ENCODE peak calls at places on chromosomes 1 and 21, in eight cellular contexts. D is A673, U is K562, Z is endothelial cell of umbilical vein, M is neural progenitor cell, L is H9, S is pancreas, P is heart left ventricle. X is an unnamed sample.
A peak's percentile ranks its signal among the peaks of the same experiment; 100 is the strongest.

GRCh38 chr21:20334585-20334984 is 663.6 kb upstream of the NCAM2 start:
- DNase-seq in P (no peak), M (no peak), L (no peak), S (no peak), U (no peak), Z (no peak), D (no peak), X (no peak)

GRCh38 chr1:94883688-94884087 is 43.2 kb downstream of the CNN3 start:
- DNase-seq in L (no peak), U (no peak), S (no peak), P (no peak), Z (peak; percentile 45), M (no peak), D (no peak), X (no peak)

GRCh38 chr1:39995973-39996393 is 41.0 kb downstream of the MFSD2A start:
- DNase-seq in Z (no peak), S (no peak), D (no peak), L (no peak), M (no peak), P (no peak), U (no peak), X (no peak)

GRCh38 chr1:86138746-86139145 is 17.8 kb downstream of the COL24A1 start:
- DNase-seq in L (no peak), U (no peak), Z (no peak), S (no peak), M (no peak), P (no peak), D (no peak), X (no peak)

GRCh38 chr1:245605480-245606156 is 450.8 kb downstream of the KIF26B start:
- DNase-seq in L (peak; percentile 27), S (no peak), Z (no peak), U (no peak), D (peak; percentile 11), M (no peak), P (peak; percentile 56), X (no peak)

GRCh38 chr1:54540891-54541290 is 7.1 kb upstream of the ACOT11 start:
- DNase-seq in M (no peak), P (no peak), S (no peak), Z (no peak), D (peak; percentile 32), U (no peak), L (no peak), X (no peak)

GRCh38 chr1:29708381-29708780 is 472.1 kb downstream of the PTPRU start:
- DNase-seq in Z (peak; percentile 46), U (no peak), P (no peak), L (no peak), S (no peak), D (peak; percentile 58), M (no peak), X (no peak)

GRCh38 chr1:173342766-173343165 is 134.4 kb upstream of the PRDX6 start:
- DNase-seq in Z (no peak), S (no peak), M (no peak), L (no peak), U (no peak), P (no peak), D (no peak), X (no peak)

GRCh38 chr21:36749935-36750578 is 51.1 kb downstream of the SIM2 start:
- DNase-seq in S (no peak), L (peak; percentile 87), Z (no peak), U (no peak), M (peak; percentile 96), P (no peak), D (peak; percentile 46), X (no peak)

GRCh38 chr1:229844675-229845074 is 218.6 kb downstream of the URB2 start:
- DNase-seq in L (no peak), Z (no peak), U (no peak), M (no peak), S (no peak), P (no peak), D (no peak), X (no peak)

GRCh38 chr1:24418898-24419628 is 3.5 kb downstream of the NIPAL3 start:
- DNase-seq in D (peak; percentile 92), S (peak; percentile 33), L (peak; percentile 52), M (no peak), Z (no peak), P (no peak), U (peak; percentile 72), X (no peak)

GRCh38 chr1:1451696-1452364 is 2.3 kb downstream of the ATAD3C start:
- DNase-seq in M (no peak), U (no peak), P (no peak), S (no peak), Z (no peak), L (no peak), D (no peak), X (no peak)

GRCh38 chr1:238023137-238023536 is 132.4 kb upstream of the ZP4 start:
- DNase-seq in L (no peak), Z (no peak), D (no peak), M (no peak), U (no peak), S (no peak), P (no peak), X (no peak)

GRCh38 chr1:189779034-189779433 is 698.6 kb downstream of the BRINP3 start:
- DNase-seq in D (no peak), S (no peak), U (no peak), P (no peak), M (no peak), Z (no peak), L (no peak), X (no peak)

GRCh38 chr1:214050513-214051401 is 63.0 kb downstream of the PROX1 start:
- DNase-seq in U (no peak), D (no peak), S (no peak), L (no peak), M (no peak), Z (no peak), P (no peak), X (no peak)

GRCh38 chr21:44785620-44786344 is 15.8 kb downstream of the UBE2G2 start:
- DNase-seq in U (no peak), L (no peak), Z (no peak), P (no peak), D (peak; percentile 41), S (no peak), M (no peak), X (no peak)

DNA sequence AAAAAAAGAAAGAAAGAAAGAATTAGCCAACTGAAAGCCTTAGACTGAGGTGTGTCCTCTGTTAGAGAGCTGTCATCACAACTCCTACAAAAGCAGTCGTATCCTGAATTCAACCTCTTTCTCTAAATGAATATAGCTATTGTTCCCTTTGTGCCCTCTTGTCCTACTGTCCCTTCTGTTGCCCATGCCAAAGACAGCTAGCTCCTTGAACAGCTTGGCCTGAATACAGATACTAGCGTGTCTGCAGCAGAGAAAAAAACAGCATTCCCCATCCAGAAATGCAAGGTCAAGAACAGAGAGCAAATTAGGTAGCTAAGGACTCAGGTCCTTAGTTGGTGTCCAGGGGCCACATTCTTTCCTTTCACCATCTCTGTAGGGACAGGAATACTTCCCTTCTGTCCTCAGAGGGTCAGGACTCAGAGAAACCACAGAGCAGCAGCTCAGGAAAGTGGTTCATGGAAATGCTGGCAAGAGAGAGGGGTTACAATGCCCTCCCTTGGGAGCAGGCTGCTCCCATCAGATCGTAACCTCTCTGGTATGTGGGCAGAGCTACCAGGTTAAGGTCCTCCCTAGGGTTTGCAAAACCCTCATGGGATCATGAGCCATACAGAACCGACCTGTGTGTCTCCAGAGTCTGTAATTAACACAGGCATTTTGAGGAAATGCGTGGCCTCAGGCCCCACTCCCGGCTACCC is 1.8 kb upstream of the ZBTB48 start:
- DNase-seq in U (no peak), L (no peak), M (no peak), Z (no peak), S (no peak), D (no peak), P (no peak), X (no peak)
- H3K27ac ChIP-seq in U (no peak overlapping the region), L (no peak overlapping the region), M (no peak overlapping the region), Z (no peak overlapping the region), S (no peak overlapping the region), D (no peak overlapping the region), P (no peak overlapping the region), X (no peak overlapping the region)

DNA sequence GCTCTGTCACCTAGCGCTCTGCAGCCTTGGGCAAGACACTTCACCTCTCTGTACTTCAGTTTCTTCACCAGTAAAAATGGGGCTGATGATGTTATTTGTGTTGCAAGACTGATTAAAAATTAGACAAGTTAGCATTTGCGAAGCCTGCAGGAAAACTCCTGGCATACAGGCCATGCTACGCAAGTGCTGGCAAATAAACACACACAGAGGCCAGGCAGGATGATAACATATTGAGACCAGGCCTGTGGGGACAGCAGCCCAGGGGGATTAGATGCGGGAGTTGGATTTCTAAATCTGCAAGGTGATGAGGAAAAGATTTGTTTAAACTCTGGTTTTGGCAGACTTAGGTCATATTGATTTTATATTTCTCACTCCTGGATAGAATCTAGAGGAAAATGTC is 532.4 kb downstream of the NPHP4 start:
- DNase-seq in L (no peak), M (no peak), D (no peak), U (no peak), P (no peak), Z (no peak), S (no peak), X (no peak)
- H3K9me3 ChIP-seq in L (no peaks in the 10 kb centered on the region), M (no peaks in the 10 kb centered on the region), D (no peaks in the 10 kb centered on the region), U (no peaks in the 10 kb centered on the region), P (peaks cover 13% of the 10 kb centered on the region), Z (peaks cover 5% of the 10 kb centered on the region), S (no peaks in the 10 kb centered on the region), X (no peaks in the 10 kb centered on the region)

GRCh38 chr1:182909578-182909977 is 43.4 kb downstream of the SHCBP1L start:
- DNase-seq in L (no peak), D (no peak), M (no peak), Z (no peak), P (no peak), U (no peak), S (no peak), X (no peak)

GRCh38 chr1:182913401-182913800 is 39.6 kb downstream of the SHCBP1L start:
- DNase-seq in S (no peak), P (no peak), M (no peak), Z (no peak), D (no peak), U (no peak), L (no peak), X (no peak)

GRCh38 chr1:182905321-182905720 is 47.6 kb downstream of the SHCBP1L start:
- DNase-seq in L (no peak), Z (no peak), D (no peak), U (no peak), P (no peak), S (no peak), M (no peak), X (no peak)

GRCh38 chr1:182910143-182910542 is 42.8 kb downstream of the SHCBP1L start:
- DNase-seq in Z (no peak), S (no peak), M (no peak), U (no peak), L (peak; percentile 65), P (no peak), D (no peak), X (no peak)
- TF ChIP-seq CTCF in Z (no peak), S (no peak), M (no peak), U (no peak), L (peak; percentile 37), P (no peak), D (no peak), X (no peak)

DNA sequence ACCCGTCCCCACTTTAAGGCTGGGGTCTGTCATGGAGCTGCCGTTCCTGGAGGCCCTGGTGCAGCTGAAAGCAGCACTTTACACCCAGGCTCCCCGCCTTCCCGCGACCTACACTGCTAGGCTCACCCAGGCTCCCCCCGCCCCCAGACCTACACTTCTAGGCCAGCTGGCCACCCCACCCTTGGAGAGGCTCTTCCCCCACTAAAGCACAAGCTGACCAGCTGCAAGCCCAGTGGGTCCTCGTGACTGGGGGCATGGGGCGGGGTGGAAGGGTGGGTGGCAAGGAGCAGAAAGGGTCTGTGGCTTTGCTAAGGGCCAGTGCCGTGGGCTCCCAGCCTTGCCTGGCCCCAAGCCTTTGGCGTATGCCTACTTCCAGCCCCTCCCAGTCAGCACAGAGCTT is 9.7 kb upstream of the ARHGEF16 start:
- DNase-seq in M (no peak), D (no peak), P (no peak), Z (no peak), S (peak; percentile 9), U (no peak), L (no peak), X (no peak)
- H3K27ac ChIP-seq in M (no peak overlapping the region), D (no peak overlapping the region), P (no peak overlapping the region), Z (no peak overlapping the region), S (no peak overlapping the region), U (no peak overlapping the region), L (no peak overlapping the region), X (no peak overlapping the region)

X was measured in CD4-positive, alpha-beta T cell.